ENCODE peak calls at places on chromosomes 6 and 20, in seven cellular contexts. One of them, this sample, is unnamed.

GRCh38 chr6:34200340-34200971 is 36.2 kb upstream of the HMGA1 start:
- DNase-seq in hippocampal formation: no peak
- DNase-seq in lower lobe of right lung: no peak
- DNase-seq in NCI-H1417: no peak
- DNase-seq in Panc1: no peak
- DNase-seq in sciatic nerve: no peak
- DNase-seq in ACHN: no peak
- DNase-seq in this sample: no peak

GRCh38 chr6:145372671-145373123 is 362.6 kb downstream of the EPM2A start:
- DNase-seq in hippocampal formation: no peak
- DNase-seq in lower lobe of right lung: no peak
- DNase-seq in NCI-H1417: no peak
- DNase-seq in Panc1: no peak
- DNase-seq in sciatic nerve: no peak
- DNase-seq in ACHN: peak; percentile 24
- DNase-seq in this sample: peak; percentile 34

GRCh38 chr6:39279539-39279938 is 34.7 kb downstream of the KCNK17 start:
- DNase-seq in hippocampal formation: no peak
- DNase-seq in lower lobe of right lung: no peak
- DNase-seq in NCI-H1417: no peak
- DNase-seq in Panc1: no peak
- DNase-seq in sciatic nerve: no peak
- DNase-seq in ACHN: no peak
- DNase-seq in this sample: no peak

GRCh38 chr6:32079566-32080290 is 29.4 kb downstream of the TNXB start:
- DNase-seq in hippocampal formation: no peak
- DNase-seq in lower lobe of right lung: no peak
- DNase-seq in NCI-H1417: no peak
- DNase-seq in Panc1: no peak
- DNase-seq in sciatic nerve: peak; percentile 59
- DNase-seq in ACHN: no peak
- DNase-seq in this sample: no peak

GRCh38 chr6:160832422-160832821 is 130.4 kb downstream of the PLG start:
- DNase-seq in hippocampal formation: no peak
- DNase-seq in lower lobe of right lung: no peak
- DNase-seq in NCI-H1417: no peak
- DNase-seq in Panc1: no peak
- DNase-seq in sciatic nerve: no peak
- DNase-seq in ACHN: no peak
- DNase-seq in this sample: no peak

GRCh38 chr20:36400901-36401300 is 94.8 kb downstream of the DLGAP4 start:
- DNase-seq in hippocampal formation: no peak
- DNase-seq in lower lobe of right lung: no peak
- DNase-seq in NCI-H1417: no peak
- DNase-seq in Panc1: no peak
- DNase-seq in sciatic nerve: no peak
- DNase-seq in ACHN: no peak
- DNase-seq in this sample: no peak

GRCh38 chr20:57329608-57330221 is at the start of gene SPO11:
- DNase-seq in hippocampal formation: no peak
- DNase-seq in lower lobe of right lung: no peak
- DNase-seq in NCI-H1417: no peak
- DNase-seq in Panc1: no peak
- DNase-seq in sciatic nerve: no peak
- DNase-seq in ACHN: no peak
- DNase-seq in this sample: no peak

GRCh38 chr6:44431118-44431725 is 43.7 kb downstream of the CDC5L start:
- DNase-seq in hippocampal formation: peak; percentile 61
- DNase-seq in lower lobe of right lung: no peak
- DNase-seq in NCI-H1417: peak; percentile 21
- DNase-seq in Panc1: no peak
- DNase-seq in sciatic nerve: no peak
- DNase-seq in ACHN: peak; percentile 57
- DNase-seq in this sample: no peak

GRCh38 chr6:90385914-90386313 is 89.3 kb upstream of the BACH2 start:
- DNase-seq in hippocampal formation: no peak
- DNase-seq in lower lobe of right lung: no peak
- DNase-seq in NCI-H1417: no peak
- DNase-seq in Panc1: no peak
- DNase-seq in sciatic nerve: no peak
- DNase-seq in ACHN: no peak
- DNase-seq in this sample: no peak

GRCh38 chr20:4835244-4836177 is 113.8 kb downstream of the PRND start:
- DNase-seq in hippocampal formation: no peak
- DNase-seq in lower lobe of right lung: peak; percentile 54
- DNase-seq in NCI-H1417: no peak
- DNase-seq in Panc1: no peak
- DNase-seq in sciatic nerve: peak; percentile 79
- DNase-seq in ACHN: no peak
- DNase-seq in this sample: peak; percentile 76

GRCh38 chr6:128601060-128601459 is 80.7 kb upstream of the PTPRK start:
- DNase-seq in hippocampal formation: no peak
- DNase-seq in lower lobe of right lung: no peak
- DNase-seq in NCI-H1417: no peak
- DNase-seq in Panc1: no peak
- DNase-seq in sciatic nerve: no peak
- DNase-seq in ACHN: no peak
- DNase-seq in this sample: no peak

GRCh38 chr6:144063744-144064401 is 31.5 kb downstream of the SF3B5 start:
- DNase-seq in hippocampal formation: peak; percentile 40
- DNase-seq in lower lobe of right lung: peak; percentile 96
- DNase-seq in NCI-H1417: peak; percentile 62
- DNase-seq in Panc1: no peak
- DNase-seq in sciatic nerve: peak; percentile 88
- DNase-seq in ACHN: peak; percentile 44
- DNase-seq in this sample: peak; percentile 92

GRCh38 chr20:48789781-48790544 is 37.8 kb downstream of the PREX1 start:
- DNase-seq in hippocampal formation: no peak
- DNase-seq in lower lobe of right lung: no peak
- DNase-seq in NCI-H1417: peak; percentile 32
- DNase-seq in Panc1: no peak
- DNase-seq in sciatic nerve: no peak
- DNase-seq in ACHN: no peak
- DNase-seq in this sample: no peak

This sample was measured in left ventricle myocardium superior.